ENCODE peak calls at places on chromosomes 13 and 19, in nine cellular contexts. One of them, this sample, is unnamed.

GRCh38 chr13:61286148-61286745 is 129.4 kb downstream of the PCDH20 start:
- DNase-seq in CD8-positive, alpha-beta memory T cell: no peak
- DNase-seq in uterus: no peak
- DNase-seq in Peyer's patch: no peak
- DNase-seq in mesendoderm: peak; percentile 74
- DNase-seq in breast epithelium: no peak
- DNase-seq in hepatocyte: peak; percentile 30
- DNase-seq in AG04450: no peak
- DNase-seq in ascending aorta: no peak
- DNase-seq in this sample: no peak

GRCh38 chr19:9075064-9075964 is 11.5 kb upstream of the OR1M1 start:
- DNase-seq in uterus: peak; percentile 89
- DNase-seq in Peyer's patch: peak; percentile 66
- DNase-seq in mesendoderm: peak; percentile 95
- DNase-seq in ascending aorta: no peak
- DNase-seq in AG04450: peak; percentile 39
- DNase-seq in breast epithelium: peak; percentile 75
- DNase-seq in hepatocyte: peak; percentile 93
- DNase-seq in CD8-positive, alpha-beta memory T cell: no peak
- DNase-seq in this sample: peak; percentile 93

GRCh38 chr13:112690242-112690943 is 555 bp downstream of the ATP11A start:
- DNase-seq in breast epithelium: no peak
- DNase-seq in Peyer's patch: peak; percentile 62
- DNase-seq in ascending aorta: no peak
- DNase-seq in AG04450: no peak
- DNase-seq in uterus: peak; percentile 51
- DNase-seq in mesendoderm: no peak
- DNase-seq in CD8-positive, alpha-beta memory T cell: peak; percentile 6
- DNase-seq in hepatocyte: peak; percentile 63
- DNase-seq in this sample: peak; percentile 31

GRCh38 chr13:23615677-23616076 is 45.5 kb downstream of the TNFRSF19 start:
- DNase-seq in breast epithelium: no peak
- DNase-seq in uterus: no peak
- DNase-seq in hepatocyte: no peak
- DNase-seq in mesendoderm: peak; percentile 53
- DNase-seq in CD8-positive, alpha-beta memory T cell: no peak
- DNase-seq in ascending aorta: no peak
- DNase-seq in AG04450: no peak
- DNase-seq in Peyer's patch: no peak
- DNase-seq in this sample: no peak

GRCh38 chr19:50003810-50004419 is 21.3 kb downstream of the VRK3 start:
- DNase-seq in breast epithelium: no peak
- DNase-seq in hepatocyte: peak; percentile 40
- DNase-seq in Peyer's patch: no peak
- DNase-seq in mesendoderm: no peak
- DNase-seq in ascending aorta: peak; percentile 46
- DNase-seq in AG04450: peak; percentile 71
- DNase-seq in uterus: peak; percentile 56
- DNase-seq in CD8-positive, alpha-beta memory T cell: no peak
- DNase-seq in this sample: peak; percentile 85

GRCh38 chr13:73684286-73684685 is 449.9 kb downstream of the KLF12 start:
- DNase-seq in CD8-positive, alpha-beta memory T cell: no peak
- DNase-seq in AG04450: no peak
- DNase-seq in breast epithelium: no peak
- DNase-seq in hepatocyte: no peak
- DNase-seq in ascending aorta: no peak
- DNase-seq in uterus: no peak
- DNase-seq in Peyer's patch: no peak
- DNase-seq in mesendoderm: no peak
- DNase-seq in this sample: no peak

GRCh38 chr13:52651880-52652169 is 811 bp upstream of the SUGT1 start:
- DNase-seq in CD8-positive, alpha-beta memory T cell: no peak
- DNase-seq in mesendoderm: no peak
- DNase-seq in ascending aorta: no peak
- DNase-seq in Peyer's patch: no peak
- DNase-seq in hepatocyte: no peak
- DNase-seq in AG04450: peak; percentile 11
- DNase-seq in uterus: no peak
- DNase-seq in breast epithelium: no peak
- DNase-seq in this sample: no peak

GRCh38 chr13:47258384-47258783 is 361.5 kb upstream of the HTR2A start:
- DNase-seq in CD8-positive, alpha-beta memory T cell: no peak
- DNase-seq in mesendoderm: no peak
- DNase-seq in hepatocyte: no peak
- DNase-seq in ascending aorta: no peak
- DNase-seq in uterus: no peak
- DNase-seq in breast epithelium: no peak
- DNase-seq in AG04450: no peak
- DNase-seq in Peyer's patch: no peak
- DNase-seq in this sample: no peak

GRCh38 chr13:85497652-85498051 is 301.6 kb downstream of the SLITRK6 start:
- DNase-seq in mesendoderm: no peak
- DNase-seq in Peyer's patch: no peak
- DNase-seq in ascending aorta: no peak
- DNase-seq in CD8-positive, alpha-beta memory T cell: no peak
- DNase-seq in uterus: no peak
- DNase-seq in breast epithelium: no peak
- DNase-seq in hepatocyte: no peak
- DNase-seq in AG04450: peak; percentile 93
- DNase-seq in this sample: peak; percentile 87

GRCh38 chr13:65959305-65959704 is 1270.8 kb downstream of the PCDH9 start:
- DNase-seq in CD8-positive, alpha-beta memory T cell: no peak
- DNase-seq in AG04450: no peak
- DNase-seq in Peyer's patch: no peak
- DNase-seq in mesendoderm: no peak
- DNase-seq in uterus: no peak
- DNase-seq in breast epithelium: no peak
- DNase-seq in ascending aorta: no peak
- DNase-seq in hepatocyte: no peak
- DNase-seq in this sample: no peak

GRCh38 chr13:46527237-46527636 is 25.7 kb upstream of the LRCH1 start:
- DNase-seq in breast epithelium: no peak
- DNase-seq in uterus: no peak
- DNase-seq in AG04450: no peak
- DNase-seq in hepatocyte: peak; percentile 43
- DNase-seq in ascending aorta: no peak
- DNase-seq in CD8-positive, alpha-beta memory T cell: no peak
- DNase-seq in mesendoderm: no peak
- DNase-seq in Peyer's patch: no peak
- DNase-seq in this sample: no peak

GRCh38 chr13:109938255-109938936 is 152.0 kb upstream of the IRS2 start:
- DNase-seq in ascending aorta: no peak
- DNase-seq in CD8-positive, alpha-beta memory T cell: no peak
- DNase-seq in mesendoderm: no peak
- DNase-seq in uterus: no peak
- DNase-seq in breast epithelium: no peak
- DNase-seq in AG04450: peak; percentile 68
- DNase-seq in Peyer's patch: no peak
- DNase-seq in hepatocyte: peak; percentile 72
- DNase-seq in this sample: no peak

GRCh38 chr13:109330941-109331340 is 455.4 kb downstream of the IRS2 start:
- DNase-seq in ascending aorta: no peak
- DNase-seq in mesendoderm: no peak
- DNase-seq in hepatocyte: no peak
- DNase-seq in uterus: no peak
- DNase-seq in Peyer's patch: no peak
- DNase-seq in breast epithelium: no peak
- DNase-seq in CD8-positive, alpha-beta memory T cell: no peak
- DNase-seq in AG04450: no peak
- DNase-seq in this sample: no peak

GRCh38 chr13:21638319-21639282 is 32.3 kb upstream of the FGF9 start:
- DNase-seq in Peyer's patch: no peak
- DNase-seq in AG04450: no peak
- DNase-seq in mesendoderm: peak; percentile 7
- DNase-seq in ascending aorta: no peak
- DNase-seq in CD8-positive, alpha-beta memory T cell: peak; percentile 29
- DNase-seq in breast epithelium: no peak
- DNase-seq in uterus: no peak
- DNase-seq in hepatocyte: peak; percentile 56
- DNase-seq in this sample: no peak

GRCh38 chr13:21413013-21413412 is 46.1 kb downstream of the ZDHHC20 start:
- DNase-seq in AG04450: no peak
- DNase-seq in Peyer's patch: no peak
- DNase-seq in CD8-positive, alpha-beta memory T cell: no peak
- DNase-seq in ascending aorta: no peak
- DNase-seq in breast epithelium: no peak
- DNase-seq in uterus: no peak
- DNase-seq in mesendoderm: no peak
- DNase-seq in hepatocyte: no peak
- DNase-seq in this sample: no peak

GRCh38 chr13:109760372-109760771 is 26.0 kb downstream of the IRS2 start:
- DNase-seq in hepatocyte: no peak
- DNase-seq in ascending aorta: no peak
- DNase-seq in mesendoderm: no peak
- DNase-seq in Peyer's patch: no peak
- DNase-seq in AG04450: no peak
- DNase-seq in breast epithelium: no peak
- DNase-seq in uterus: no peak
- DNase-seq in CD8-positive, alpha-beta memory T cell: no peak
- DNase-seq in this sample: no peak

GRCh38 chr19:6501740-6502648 is at the start of gene TUBB4A:
- DNase-seq in Peyer's patch: peak; percentile 67
- DNase-seq in ascending aorta: no peak
- DNase-seq in breast epithelium: no peak
- DNase-seq in uterus: no peak
- DNase-seq in CD8-positive, alpha-beta memory T cell: peak; percentile 32
- DNase-seq in AG04450: no peak
- DNase-seq in hepatocyte: peak; percentile 32
- DNase-seq in mesendoderm: no peak
- DNase-seq in this sample: no peak

GRCh38 chr13:113820813-113821651 is 42.8 kb downstream of the GAS6 start:
- DNase-seq in hepatocyte: peak; percentile 87
- DNase-seq in uterus: peak; percentile 87
- DNase-seq in ascending aorta: peak; percentile 33
- DNase-seq in breast epithelium: peak; percentile 83
- DNase-seq in CD8-positive, alpha-beta memory T cell: no peak
- DNase-seq in Peyer's patch: peak; percentile 63
- DNase-seq in mesendoderm: no peak
- DNase-seq in AG04450: peak; percentile 97
- DNase-seq in this sample: peak; percentile 93
- H3K4me3 ChIP-seq in hepatocyte: no peak overlapping the region
- H3K4me3 ChIP-seq in uterus: no peak overlapping the region
- H3K4me3 ChIP-seq in ascending aorta: peak overlapping the region; percentile 18
- H3K4me3 ChIP-seq in breast epithelium: peak overlapping the region; percentile 35
- H3K4me3 ChIP-seq in CD8-positive, alpha-beta memory T cell: no peak overlapping the region
- H3K4me3 ChIP-seq in Peyer's patch: peak overlapping the region; percentile 23
- H3K4me3 ChIP-seq in mesendoderm: no peak overlapping the region
- H3K4me3 ChIP-seq in AG04450: peak overlapping the region; percentile 22
- H3K4me3 ChIP-seq in this sample: peak overlapping the region; percentile 3

GRCh38 chr13:80361298-80361697 is 20.4 kb upstream of the SPRY2 start:
- DNase-seq in uterus: no peak
- DNase-seq in mesendoderm: no peak
- DNase-seq in Peyer's patch: no peak
- DNase-seq in hepatocyte: no peak
- DNase-seq in AG04450: no peak
- DNase-seq in ascending aorta: no peak
- DNase-seq in CD8-positive, alpha-beta memory T cell: no peak
- DNase-seq in breast epithelium: no peak
- DNase-seq in this sample: no peak
- H3K27me3 ChIP-seq in uterus: no peaks in the 10 kb centered on the region
- H3K27me3 ChIP-seq in mesendoderm: no peaks in the 10 kb centered on the region
- H3K27me3 ChIP-seq in Peyer's patch: no peaks in the 10 kb centered on the region
- H3K27me3 ChIP-seq in hepatocyte: no peaks in the 10 kb centered on the region
- H3K27me3 ChIP-seq in AG04450: no peaks in the 10 kb centered on the region
- H3K27me3 ChIP-seq in ascending aorta: no peaks in the 10 kb centered on the region
- H3K27me3 ChIP-seq in CD8-positive, alpha-beta memory T cell: no peaks in the 10 kb centered on the region
- H3K27me3 ChIP-seq in breast epithelium: no peaks in the 10 kb centered on the region
- H3K27me3 ChIP-seq in this sample: no peaks in the 10 kb centered on the region

GRCh38 chr19:18161691-18162039 is 8.7 kb downstream of the PIK3R2 start:
- DNase-seq in Peyer's patch: no peak
- DNase-seq in CD8-positive, alpha-beta memory T cell: no peak
- DNase-seq in AG04450: no peak
- DNase-seq in ascending aorta: no peak
- DNase-seq in uterus: no peak
- DNase-seq in mesendoderm: no peak
- DNase-seq in breast epithelium: no peak
- DNase-seq in hepatocyte: no peak
- DNase-seq in this sample: no peak

GRCh38 chr19:18158471-18158870 is 5.5 kb downstream of the PIK3R2 start:
- DNase-seq in hepatocyte: no peak
- DNase-seq in breast epithelium: no peak
- DNase-seq in AG04450: no peak
- DNase-seq in ascending aorta: no peak
- DNase-seq in Peyer's patch: no peak
- DNase-seq in CD8-positive, alpha-beta memory T cell: no peak
- DNase-seq in mesendoderm: no peak
- DNase-seq in uterus: no peak
- DNase-seq in this sample: no peak

GRCh38 chr19:18160441-18160791 is 7.5 kb downstream of the PIK3R2 start:
- DNase-seq in mesendoderm: no peak
- DNase-seq in breast epithelium: no peak
- DNase-seq in ascending aorta: no peak
- DNase-seq in Peyer's patch: no peak
- DNase-seq in CD8-positive, alpha-beta memory T cell: no peak
- DNase-seq in uterus: no peak
- DNase-seq in hepatocyte: peak; percentile 6
- DNase-seq in AG04450: no peak
- DNase-seq in this sample: no peak

GRCh38 chr19:18159810-18160209 is 6.8 kb downstream of the PIK3R2 start:
- DNase-seq in mesendoderm: no peak
- DNase-seq in ascending aorta: no peak
- DNase-seq in uterus: no peak
- DNase-seq in breast epithelium: no peak
- DNase-seq in AG04450: no peak
- DNase-seq in Peyer's patch: no peak
- DNase-seq in hepatocyte: no peak
- DNase-seq in CD8-positive, alpha-beta memory T cell: no peak
- DNase-seq in this sample: no peak

GRCh38 chr19:18160792-18161690 is 8.1 kb downstream of the PIK3R2 start:
- DNase-seq in CD8-positive, alpha-beta memory T cell: peak; percentile 80
- DNase-seq in breast epithelium: no peak
- DNase-seq in ascending aorta: no peak
- DNase-seq in mesendoderm: peak; percentile 75
- DNase-seq in AG04450: no peak
- DNase-seq in hepatocyte: peak; percentile 90
- DNase-seq in Peyer's patch: peak; percentile 89
- DNase-seq in uterus: peak; percentile 78
- DNase-seq in this sample: peak; percentile 33
- H3K27ac ChIP-seq in CD8-positive, alpha-beta memory T cell: peak overlapping the region; percentile 61
- H3K27ac ChIP-seq in breast epithelium: peak overlapping the region; percentile 81
- H3K27ac ChIP-seq in ascending aorta: peak overlapping the region; percentile 85
- H3K27ac ChIP-seq in mesendoderm: no peak overlapping the region
- H3K27ac ChIP-seq in AG04450: no peak overlapping the region
- H3K27ac ChIP-seq in hepatocyte: no peak overlapping the region
- H3K27ac ChIP-seq in Peyer's patch: peak overlapping the region; percentile 72
- H3K27ac ChIP-seq in uterus: peak overlapping the region; percentile 82
- H3K27ac ChIP-seq in this sample: no peak overlapping the region

DNA sequence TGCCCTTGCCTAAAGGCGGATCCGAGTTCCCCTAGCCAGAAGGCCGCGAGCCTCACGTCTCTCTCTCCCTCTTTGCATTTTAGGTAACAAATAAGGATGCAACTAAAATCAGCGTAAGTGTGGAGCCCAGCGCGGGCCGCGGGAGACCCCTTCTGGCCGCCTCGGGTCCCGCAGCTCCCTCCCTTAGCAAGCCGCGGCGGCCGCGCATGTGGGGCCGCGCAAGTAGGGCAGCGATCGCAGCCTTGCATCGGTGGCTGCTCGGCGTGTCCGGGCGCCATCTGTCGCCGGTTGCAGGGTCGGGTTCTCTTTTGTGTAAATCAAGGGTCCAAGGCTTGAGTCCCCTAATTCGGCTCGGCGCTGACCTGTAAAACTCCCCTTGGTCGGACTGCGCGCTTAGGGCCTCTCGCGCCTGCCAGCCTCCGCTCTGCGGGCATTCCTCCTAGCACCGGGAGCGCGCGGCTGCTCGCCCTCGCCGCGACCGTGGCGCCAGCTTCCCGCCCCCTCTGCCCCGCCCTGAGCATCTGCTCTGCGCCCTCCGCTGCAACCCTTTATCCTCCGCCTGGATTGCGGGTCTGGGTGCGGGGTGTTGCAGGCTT is 2.7 kb downstream of the VSTM2B start:
- DNase-seq in Peyer's patch: no peak
- DNase-seq in CD8-positive, alpha-beta memory T cell: peak; percentile 10
- DNase-seq in AG04450: peak; percentile 7
- DNase-seq in hepatocyte: peak; percentile 88
- DNase-seq in mesendoderm: peak; percentile 91
- DNase-seq in ascending aorta: no peak
- DNase-seq in breast epithelium: no peak
- DNase-seq in uterus: peak; percentile 59
- DNase-seq in this sample: peak; percentile 46
- H3K4me3 ChIP-seq in Peyer's patch: peak overlapping the region; percentile 35
- H3K4me3 ChIP-seq in CD8-positive, alpha-beta memory T cell: no peak overlapping the region
- H3K4me3 ChIP-seq in AG04450: peak overlapping the region; percentile 23
- H3K4me3 ChIP-seq in hepatocyte: peak overlapping the region; percentile 13
- H3K4me3 ChIP-seq in mesendoderm: no peak overlapping the region
- H3K4me3 ChIP-seq in ascending aorta: peak overlapping the region; percentile 45
- H3K4me3 ChIP-seq in breast epithelium: peak overlapping the region; percentile 31
- H3K4me3 ChIP-seq in uterus: no peak overlapping the region
- H3K4me3 ChIP-seq in this sample: no peak overlapping the region